ENCODE peak calls at places on chromosome 3, in four cellular contexts. One of them, this sample, is unnamed.

GRCh38 chr3:18558526-18558925 is 133.4 kb upstream of the SATB1 start:
- DNase-seq in endothelial cell: no peak
- DNase-seq in body of pancreas: no peak
- DNase-seq in mucosa of gallbladder: no peak
- DNase-seq in this sample: no peak

GRCh38 chr3:13670292-13670691 is 121.4 kb downstream of the FBLN2 start:
- DNase-seq in endothelial cell: no peak
- DNase-seq in body of pancreas: no peak
- DNase-seq in mucosa of gallbladder: no peak
- DNase-seq in this sample: no peak

GRCh38 chr3:117622130-117622841 is 912.7 kb downstream of the TUSC7 start:
- DNase-seq in body of pancreas: no peak
- DNase-seq in mucosa of gallbladder: no peak
- DNase-seq in endothelial cell: peak; percentile 14
- DNase-seq in this sample: no peak

GRCh38 chr3:127678315-127678599 is 5.5 kb downstream of the ABTB1 start:
- DNase-seq in endothelial cell: no peak
- DNase-seq in mucosa of gallbladder: no peak
- DNase-seq in body of pancreas: no peak
- DNase-seq in this sample: no peak

GRCh38 chr3:197023998-197024651 is 5.5 kb downstream of the MELTF start:
- DNase-seq in body of pancreas: no peak
- DNase-seq in endothelial cell: no peak
- DNase-seq in mucosa of gallbladder: no peak
- DNase-seq in this sample: peak; percentile 15

GRCh38 chr3:155435821-155436220 is 142.3 kb upstream of the STRIT1 start:
- DNase-seq in endothelial cell: no peak
- DNase-seq in body of pancreas: no peak
- DNase-seq in mucosa of gallbladder: no peak
- DNase-seq in this sample: no peak

GRCh38 chr3:71428841-71429609 is 154.5 kb downstream of the FOXP1 start:
- DNase-seq in endothelial cell: no peak
- DNase-seq in mucosa of gallbladder: peak; percentile 46
- DNase-seq in body of pancreas: peak; percentile 53
- DNase-seq in this sample: no peak

GRCh38 chr3:346186-346585 is 149.6 kb downstream of the CHL1 start:
- DNase-seq in mucosa of gallbladder: no peak
- DNase-seq in endothelial cell: no peak
- DNase-seq in body of pancreas: no peak
- DNase-seq in this sample: no peak

GRCh38 chr3:132008841-132009638 is 25.8 kb downstream of the CPNE4 start:
- DNase-seq in body of pancreas: no peak
- DNase-seq in mucosa of gallbladder: no peak
- DNase-seq in endothelial cell: no peak
- DNase-seq in this sample: no peak

GRCh38 chr3:71225951-71226564 is 357.5 kb downstream of the FOXP1 start:
- DNase-seq in body of pancreas: no peak
- DNase-seq in endothelial cell: no peak
- DNase-seq in mucosa of gallbladder: no peak
- DNase-seq in this sample: no peak

GRCh38 chr3:133853063-133853924 is 42.4 kb downstream of the RAB6B start:
- DNase-seq in body of pancreas: no peak
- DNase-seq in endothelial cell: no peak
- DNase-seq in mucosa of gallbladder: no peak
- DNase-seq in this sample: no peak

GRCh38 chr3:10242182-10243065 is 5.8 kb upstream of the TATDN2 start:
- DNase-seq in body of pancreas: peak; percentile 16
- DNase-seq in mucosa of gallbladder: peak; percentile 49
- DNase-seq in endothelial cell: no peak
- DNase-seq in this sample: no peak

GRCh38 chr3:46866720-46867549 is 3.7 kb upstream of the MYL3 start:
- DNase-seq in endothelial cell: peak; percentile 84
- DNase-seq in mucosa of gallbladder: peak; percentile 76
- DNase-seq in body of pancreas: peak; percentile 86
- DNase-seq in this sample: peak; percentile 89

GRCh38 chr3:140848675-140849074 is 93.0 kb upstream of the SLC25A36 start:
- DNase-seq in mucosa of gallbladder: no peak
- DNase-seq in body of pancreas: no peak
- DNase-seq in endothelial cell: no peak
- DNase-seq in this sample: no peak